ENCODE peak calls at places on chromosomes 6 and 20, in five cellular contexts. One of them, this sample, is unnamed.
A peak's percentile ranks its signal among the peaks of the same experiment; 100 is the strongest.

GRCh38 chr20:19940945-19941590 is 76.1 kb upstream of the NAA20 start:
- DNase-seq in SJSA1: no peak
- DNase-seq in heart left ventricle: no peak
- DNase-seq in transverse colon: no peak
- DNase-seq in right lobe of liver: no peak
- DNase-seq in this sample: no peak

GRCh38 chr20:20411382-20411781 is 43.5 kb downstream of the INSM1 start:
- DNase-seq in transverse colon: no peak
- DNase-seq in SJSA1: no peak
- DNase-seq in right lobe of liver: no peak
- DNase-seq in heart left ventricle: no peak
- DNase-seq in this sample: no peak

GRCh38 chr6:5084192-5084786 is 852 bp upstream of the PPP1R3G start:
- DNase-seq in transverse colon: peak; percentile 28
- DNase-seq in SJSA1: no peak
- DNase-seq in right lobe of liver: peak; percentile 65
- DNase-seq in heart left ventricle: peak; percentile 61
- DNase-seq in this sample: peak; percentile 83

GRCh38 chr6:154962751-154963150 is 32.4 kb upstream of the TIAM2 start:
- DNase-seq in transverse colon: no peak
- DNase-seq in SJSA1: peak; percentile 73
- DNase-seq in heart left ventricle: no peak
- DNase-seq in right lobe of liver: no peak
- DNase-seq in this sample: peak; percentile 44

GRCh38 chr6:105600342-105601293 is 197.7 kb upstream of the PREP start:
- DNase-seq in transverse colon: no peak
- DNase-seq in heart left ventricle: no peak
- DNase-seq in right lobe of liver: no peak
- DNase-seq in SJSA1: no peak
- DNase-seq in this sample: peak; percentile 8

GRCh38 chr6:45946352-45946751 is 69.3 kb downstream of the CLIC5 start:
- DNase-seq in heart left ventricle: peak; percentile 45
- DNase-seq in transverse colon: no peak
- DNase-seq in SJSA1: peak; percentile 80
- DNase-seq in right lobe of liver: no peak
- DNase-seq in this sample: peak; percentile 43

GRCh38 chr6:94323853-94324252 is 904.5 kb upstream of the EPHA7 start:
- DNase-seq in heart left ventricle: no peak
- DNase-seq in SJSA1: no peak
- DNase-seq in transverse colon: no peak
- DNase-seq in right lobe of liver: no peak
- DNase-seq in this sample: no peak

GRCh38 chr20:8151371-8151770 is 19.3 kb downstream of the PLCB1 start:
- DNase-seq in right lobe of liver: no peak
- DNase-seq in heart left ventricle: no peak
- DNase-seq in transverse colon: no peak
- DNase-seq in SJSA1: no peak
- DNase-seq in this sample: no peak

GRCh38 chr6:148831531-148831930 is 84.7 kb downstream of the UST start:
- DNase-seq in heart left ventricle: no peak
- DNase-seq in transverse colon: no peak
- DNase-seq in SJSA1: no peak
- DNase-seq in right lobe of liver: no peak
- DNase-seq in this sample: no peak

GRCh38 chr20:8749986-8750385 is 318.9 kb upstream of the PLCB4 start:
- DNase-seq in right lobe of liver: no peak
- DNase-seq in SJSA1: no peak
- DNase-seq in transverse colon: no peak
- DNase-seq in heart left ventricle: no peak
- DNase-seq in this sample: no peak

GRCh38 chr6:87756858-87757257 is 54.8 kb upstream of the AKIRIN2 start:
- DNase-seq in right lobe of liver: no peak
- DNase-seq in transverse colon: peak; percentile 39
- DNase-seq in heart left ventricle: peak; percentile 30
- DNase-seq in SJSA1: peak; percentile 89
- DNase-seq in this sample: no peak

GRCh38 chr6:79536615-79536968 is 638 bp downstream of the LCA5 start:
- DNase-seq in heart left ventricle: peak; percentile 39
- DNase-seq in transverse colon: peak; percentile 17
- DNase-seq in right lobe of liver: no peak
- DNase-seq in SJSA1: peak; percentile 47
- DNase-seq in this sample: no peak

GRCh38 chr6:111715321-111715720 is 109.6 kb upstream of the TRAF3IP2 start:
- DNase-seq in transverse colon: no peak
- DNase-seq in heart left ventricle: no peak
- DNase-seq in right lobe of liver: no peak
- DNase-seq in SJSA1: no peak
- DNase-seq in this sample: no peak
- H3K4me3 ChIP-seq in transverse colon: no peak overlapping the region
- H3K4me3 ChIP-seq in heart left ventricle: no peak overlapping the region
- H3K4me3 ChIP-seq in right lobe of liver: no peak overlapping the region
- H3K4me3 ChIP-seq in SJSA1: no peak overlapping the region
- H3K4me3 ChIP-seq in this sample: no peak overlapping the region

DNA sequence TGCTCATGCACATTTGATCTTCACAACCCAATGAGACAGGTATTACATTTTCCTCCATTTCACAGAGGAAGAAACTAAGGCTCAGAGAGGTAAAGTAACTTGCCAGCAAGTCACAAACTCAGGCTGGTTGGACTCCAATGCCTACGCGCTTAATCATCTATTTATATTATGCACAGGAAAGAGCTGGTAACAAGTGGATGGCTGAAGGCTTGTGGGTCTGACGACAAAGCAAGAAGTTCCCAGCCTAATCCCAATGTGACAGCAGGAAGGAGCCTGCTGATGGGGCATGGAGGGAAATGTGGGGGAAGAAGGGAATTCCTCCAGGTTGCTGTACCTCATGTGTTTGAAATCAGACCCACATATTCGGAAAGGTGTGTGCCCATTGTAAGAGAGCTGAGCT is 3.9 kb downstream of the CDH22 start:
- DNase-seq in heart left ventricle: no peak
- DNase-seq in SJSA1: no peak
- DNase-seq in right lobe of liver: no peak
- DNase-seq in transverse colon: no peak
- DNase-seq in this sample: no peak
- H3K27me3 ChIP-seq in heart left ventricle: peaks cover 29% of the 10 kb centered on the region
- H3K27me3 ChIP-seq in SJSA1: peaks cover 85% of the 10 kb centered on the region
- H3K27me3 ChIP-seq in right lobe of liver: peaks cover 17% of the 10 kb centered on the region
- H3K27me3 ChIP-seq in transverse colon: peaks cover 81% of the 10 kb centered on the region
- H3K27me3 ChIP-seq in this sample: peaks cover 40% of the 10 kb centered on the region

GRCh38 chr20:37071481-37071911 is 24.3 kb downstream of the RBL1 start:
- DNase-seq in transverse colon: no peak
- DNase-seq in SJSA1: no peak
- DNase-seq in heart left ventricle: no peak
- DNase-seq in right lobe of liver: no peak
- DNase-seq in this sample: no peak

GRCh38 chr20:37077009-37077408 is 18.8 kb downstream of the RBL1 start:
- DNase-seq in transverse colon: no peak
- DNase-seq in right lobe of liver: no peak
- DNase-seq in SJSA1: no peak
- DNase-seq in heart left ventricle: no peak
- DNase-seq in this sample: no peak

GRCh38 chr20:37072293-37073196 is 23.3 kb downstream of the RBL1 start:
- DNase-seq in transverse colon: no peak
- DNase-seq in right lobe of liver: no peak
- DNase-seq in heart left ventricle: no peak
- DNase-seq in SJSA1: no peak
- DNase-seq in this sample: no peak

GRCh38 chr20:37081717-37082289 is 14.0 kb downstream of the RBL1 start:
- DNase-seq in transverse colon: peak; percentile 17
- DNase-seq in heart left ventricle: no peak
- DNase-seq in right lobe of liver: no peak
- DNase-seq in SJSA1: no peak
- DNase-seq in this sample: no peak

DNA sequence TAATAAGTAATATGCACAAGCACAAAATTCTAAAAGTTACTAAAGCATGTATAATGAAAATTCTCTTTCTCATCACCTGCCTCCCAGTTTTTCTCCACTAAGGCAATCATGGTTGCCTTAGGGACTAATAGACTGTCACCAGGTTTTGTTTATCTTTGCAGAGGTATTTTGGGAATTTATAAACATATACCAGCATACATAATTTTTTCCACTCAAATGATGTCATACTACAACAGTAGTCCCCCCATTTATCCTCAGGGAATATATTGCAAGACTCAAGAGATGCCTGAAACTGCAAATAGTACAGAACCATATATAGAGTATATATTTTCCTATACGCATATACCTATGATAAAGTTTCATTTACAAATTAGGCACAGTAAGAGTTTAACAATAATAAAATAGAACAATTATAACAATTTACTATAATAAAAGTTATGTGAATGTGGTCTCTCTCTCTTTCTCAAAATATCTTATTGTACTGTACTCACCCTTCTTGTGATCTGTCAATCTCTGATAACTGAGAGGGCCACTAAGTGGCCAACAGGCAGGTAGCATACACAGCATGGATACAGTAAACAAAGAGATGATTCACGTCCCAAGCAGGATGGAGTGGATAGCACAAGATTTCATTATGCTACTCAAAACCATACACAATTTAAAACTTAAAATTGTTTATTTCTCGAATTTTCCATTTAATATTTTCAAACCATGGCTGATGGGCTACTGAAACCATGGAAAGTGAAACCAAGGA is 19.7 kb downstream of the RBL1 start:
- DNase-seq in transverse colon: no peak
- DNase-seq in right lobe of liver: no peak
- DNase-seq in heart left ventricle: no peak
- DNase-seq in SJSA1: no peak
- DNase-seq in this sample: no peak
- H3K36me3 ChIP-seq in transverse colon: no peaks in the 10 kb centered on the region
- H3K36me3 ChIP-seq in right lobe of liver: no peaks in the 10 kb centered on the region
- H3K36me3 ChIP-seq in heart left ventricle: no peaks in the 10 kb centered on the region
- H3K36me3 ChIP-seq in SJSA1: peaks cover 42% of the 10 kb centered on the region
- H3K36me3 ChIP-seq in this sample: no peaks in the 10 kb centered on the region

GRCh38 chr6:135854799-135855198 is 3.3 kb downstream of the PDE7B start:
- DNase-seq in heart left ventricle: no peak
- DNase-seq in SJSA1: no peak
- DNase-seq in transverse colon: no peak
- DNase-seq in right lobe of liver: no peak
- DNase-seq in this sample: no peak

GRCh38 chr6:135853227-135853626 is 1.7 kb downstream of the PDE7B start:
- DNase-seq in SJSA1: no peak
- DNase-seq in transverse colon: no peak
- DNase-seq in heart left ventricle: no peak
- DNase-seq in right lobe of liver: no peak
- DNase-seq in this sample: no peak

GRCh38 chr6:135851442-135852271 is at the start of gene PDE7B:
- DNase-seq in SJSA1: peak; percentile 65
- DNase-seq in heart left ventricle: peak; percentile 89
- DNase-seq in transverse colon: peak; percentile 74
- DNase-seq in right lobe of liver: peak; percentile 93
- DNase-seq in this sample: peak; percentile 32

GRCh38 chr6:135852775-135853174 is 1.3 kb downstream of the PDE7B start:
- DNase-seq in SJSA1: no peak
- DNase-seq in transverse colon: no peak
- DNase-seq in heart left ventricle: no peak
- DNase-seq in right lobe of liver: no peak
- DNase-seq in this sample: no peak

GRCh38 chr6:135853986-135854385 is 2.5 kb downstream of the PDE7B start:
- DNase-seq in transverse colon: no peak
- DNase-seq in SJSA1: no peak
- DNase-seq in right lobe of liver: no peak
- DNase-seq in heart left ventricle: no peak
- DNase-seq in this sample: no peak
- H3K4me3 ChIP-seq in transverse colon: no peak overlapping the region
- H3K4me3 ChIP-seq in SJSA1: no peak overlapping the region
- H3K4me3 ChIP-seq in right lobe of liver: no peak overlapping the region
- H3K4me3 ChIP-seq in heart left ventricle: peak overlapping the region; percentile 53
- H3K4me3 ChIP-seq in this sample: no peak overlapping the region

GRCh38 chr20:58184984-58185383 is 43.5 kb downstream of the ANKRD60 start:
- DNase-seq in right lobe of liver: no peak
- DNase-seq in SJSA1: no peak
- DNase-seq in heart left ventricle: no peak
- DNase-seq in transverse colon: no peak
- DNase-seq in this sample: no peak

GRCh38 chr20:58184063-58184462 is 44.4 kb downstream of the ANKRD60 start:
- DNase-seq in transverse colon: no peak
- DNase-seq in right lobe of liver: no peak
- DNase-seq in heart left ventricle: no peak
- DNase-seq in SJSA1: no peak
- DNase-seq in this sample: no peak

GRCh38 chr20:58192065-58192464 is 36.4 kb downstream of the ANKRD60 start:
- DNase-seq in transverse colon: no peak
- DNase-seq in SJSA1: no peak
- DNase-seq in right lobe of liver: no peak
- DNase-seq in heart left ventricle: no peak
- DNase-seq in this sample: no peak

GRCh38 chr20:58192567-58192966 is 35.9 kb downstream of the ANKRD60 start:
- DNase-seq in right lobe of liver: no peak
- DNase-seq in SJSA1: no peak
- DNase-seq in heart left ventricle: no peak
- DNase-seq in transverse colon: no peak
- DNase-seq in this sample: peak; percentile 88

GRCh38 chr20:58188496-58188895 is 40.0 kb downstream of the ANKRD60 start:
- DNase-seq in transverse colon: no peak
- DNase-seq in heart left ventricle: no peak
- DNase-seq in SJSA1: no peak
- DNase-seq in right lobe of liver: no peak
- DNase-seq in this sample: peak; percentile 82
- H3K27me3 ChIP-seq in transverse colon: no peaks in the 10 kb centered on the region
- H3K27me3 ChIP-seq in heart left ventricle: no peaks in the 10 kb centered on the region
- H3K27me3 ChIP-seq in SJSA1: no peaks in the 10 kb centered on the region
- H3K27me3 ChIP-seq in right lobe of liver: no peaks in the 10 kb centered on the region
- H3K27me3 ChIP-seq in this sample: no peaks in the 10 kb centered on the region